ENCODE peak calls at places on chromosome 14, in five cellular contexts. One of them, this sample, is unnamed.

GRCh38 chr14:96065661-96066459 is 26.7 kb downstream of the C14orf132 start:
- DNase-seq in NCI-H1417: no peak
- DNase-seq in RWPE1: no peak
- DNase-seq in CD4-positive, alpha-beta memory T cell: no peak
- DNase-seq in stimulated activated CD4-positive, alpha-beta T cell treated with anti-CD3 and anti-CD28 coated beads, Interleukin-4, amount 100 ng/mL, for 1 hour: no peak
- DNase-seq in this sample: no peak

GRCh38 chr14:77339407-77339806 is 18.6 kb downstream of the GSTZ1 start:
- DNase-seq in CD4-positive, alpha-beta memory T cell: no peak
- DNase-seq in NCI-H1417: no peak
- DNase-seq in RWPE1: no peak
- DNase-seq in stimulated activated CD4-positive, alpha-beta T cell treated with anti-CD3 and anti-CD28 coated beads, Interleukin-4, amount 100 ng/mL, for 1 hour: no peak
- DNase-seq in this sample: no peak

GRCh38 chr14:50045039-50045711 is 71.2 kb downstream of the VCPKMT start:
- DNase-seq in NCI-H1417: no peak
- DNase-seq in stimulated activated CD4-positive, alpha-beta T cell treated with anti-CD3 and anti-CD28 coated beads, Interleukin-4, amount 100 ng/mL, for 1 hour: peak; percentile 54
- DNase-seq in CD4-positive, alpha-beta memory T cell: peak; percentile 59
- DNase-seq in RWPE1: no peak
- DNase-seq in this sample: peak; percentile 55

GRCh38 chr14:22338381-22338780 is 250.6 kb downstream of the DAD1 start:
- DNase-seq in NCI-H1417: no peak
- DNase-seq in CD4-positive, alpha-beta memory T cell: no peak
- DNase-seq in RWPE1: no peak
- DNase-seq in stimulated activated CD4-positive, alpha-beta T cell treated with anti-CD3 and anti-CD28 coated beads, Interleukin-4, amount 100 ng/mL, for 1 hour: no peak
- DNase-seq in this sample: no peak

GRCh38 chr14:99522457-99522891 is 41.3 kb downstream of the CCNK start:
- DNase-seq in CD4-positive, alpha-beta memory T cell: no peak
- DNase-seq in RWPE1: no peak
- DNase-seq in stimulated activated CD4-positive, alpha-beta T cell treated with anti-CD3 and anti-CD28 coated beads, Interleukin-4, amount 100 ng/mL, for 1 hour: no peak
- DNase-seq in NCI-H1417: no peak
- DNase-seq in this sample: no peak

GRCh38 chr14:102898776-102899515 is 23.5 kb upstream of the AMN start:
- DNase-seq in CD4-positive, alpha-beta memory T cell: no peak
- DNase-seq in NCI-H1417: peak; percentile 66
- DNase-seq in RWPE1: no peak
- DNase-seq in stimulated activated CD4-positive, alpha-beta T cell treated with anti-CD3 and anti-CD28 coated beads, Interleukin-4, amount 100 ng/mL, for 1 hour: no peak
- DNase-seq in this sample: no peak

GRCh38 chr14:94239416-94239815 is 53.7 kb downstream of the SERPINA10 start:
- DNase-seq in stimulated activated CD4-positive, alpha-beta T cell treated with anti-CD3 and anti-CD28 coated beads, Interleukin-4, amount 100 ng/mL, for 1 hour: no peak
- DNase-seq in CD4-positive, alpha-beta memory T cell: no peak
- DNase-seq in NCI-H1417: no peak
- DNase-seq in RWPE1: no peak
- DNase-seq in this sample: no peak

GRCh38 chr14:56334458-56334857 is 216.2 kb downstream of the PELI2 start:
- DNase-seq in RWPE1: no peak
- DNase-seq in NCI-H1417: no peak
- DNase-seq in stimulated activated CD4-positive, alpha-beta T cell treated with anti-CD3 and anti-CD28 coated beads, Interleukin-4, amount 100 ng/mL, for 1 hour: no peak
- DNase-seq in CD4-positive, alpha-beta memory T cell: no peak
- DNase-seq in this sample: no peak

GRCh38 chr14:31668348-31668747 is 107.1 kb downstream of the NUBPL start:
- DNase-seq in RWPE1: no peak
- DNase-seq in stimulated activated CD4-positive, alpha-beta T cell treated with anti-CD3 and anti-CD28 coated beads, Interleukin-4, amount 100 ng/mL, for 1 hour: no peak
- DNase-seq in CD4-positive, alpha-beta memory T cell: no peak
- DNase-seq in NCI-H1417: no peak
- DNase-seq in this sample: no peak

GRCh38 chr14:56808314-56809201 is 1.7 kb downstream of the OTX2 start:
- DNase-seq in NCI-H1417: no peak
- DNase-seq in stimulated activated CD4-positive, alpha-beta T cell treated with anti-CD3 and anti-CD28 coated beads, Interleukin-4, amount 100 ng/mL, for 1 hour: no peak
- DNase-seq in CD4-positive, alpha-beta memory T cell: no peak
- DNase-seq in RWPE1: no peak
- DNase-seq in this sample: no peak

This sample was measured in activated naive CD4-positive, alpha-beta T cell treated with anti-CD3 and anti-CD28 coated beads, Interleukin-2, amount 50 U/mL, for 16 hours.